ENCODE peak calls at places on chromosome 11, in seven cellular contexts. D, B, X, U, V, T and M are unnamed samples.

GRCh38 chr11:92475316-92475715 is 250.7 kb downstream of the FAT3 start:
- DNase-seq in D (no peak), B (no peak), X (no peak), U (no peak), V (no peak), T (no peak), M (no peak)

GRCh38 chr11:128222245-128222959 is 365.0 kb downstream of the ETS1 start:
- DNase-seq in D (no peak), B (no peak), X (no peak), U (no peak), V (no peak), T (peak; percentile 10), M (no peak)

GRCh38 chr11:17742019-17742418 is 7.4 kb downstream of the KCNC1 start:
- DNase-seq in D (no peak), B (no peak), X (no peak), U (peak; percentile 36), V (no peak), T (no peak), M (no peak)

GRCh38 chr11:18394300-18394927 is at the start of gene LDHA:
- DNase-seq in D (peak; percentile 98), B (peak; percentile 79), X (peak; percentile 99), U (peak; percentile 100), V (peak; percentile 95), T (peak; percentile 88), M (peak; percentile 91)

GRCh38 chr11:45180158-45180887 is 33.9 kb downstream of the PRDM11 start:
- DNase-seq in D (no peak), B (no peak), X (no peak), U (peak; percentile 80), V (no peak), T (peak; percentile 74), M (peak; percentile 12)

GRCh38 chr11:120775986-120776682 is 247.8 kb upstream of the TBCEL start:
- DNase-seq in D (no peak), B (no peak), X (no peak), U (no peak), V (no peak), T (peak; percentile 75), M (no peak)

GRCh38 chr11:28697920-28698827 is 590.0 kb downstream of the METTL15 start:
- DNase-seq in D (no peak), B (no peak), X (peak; percentile 11), U (peak; percentile 83), V (peak; percentile 62), T (peak; percentile 89), M (peak; percentile 77)

GRCh38 chr11:4025248-4025956 is 69.2 kb upstream of the RRM1 start:
- DNase-seq in D (no peak), B (no peak), X (no peak), U (no peak), V (no peak), T (no peak), M (no peak)

GRCh38 chr11:76550781-76551180 is 106.0 kb downstream of the EMSY start:
- DNase-seq in D (no peak), B (no peak), X (no peak), U (no peak), V (no peak), T (no peak), M (no peak)

GRCh38 chr11:100777118-100777517 is 90.0 kb downstream of the ARHGAP42 start:
- DNase-seq in D (no peak), B (peak; percentile 33), X (no peak), U (no peak), V (no peak), T (no peak), M (no peak)

GRCh38 chr11:49499117-49499516 is 290.7 kb upstream of the FOLH1 start:
- DNase-seq in D (no peak), B (no peak), X (no peak), U (no peak), V (no peak), T (peak; percentile 7), M (no peak)

GRCh38 chr11:65295001-65295400 is 19.7 kb upstream of the CDC42EP2 start:
- DNase-seq in D (no peak), B (no peak), X (no peak), U (peak; percentile 34), V (no peak), T (no peak), M (no peak)

GRCh38 chr11:130415719-130416536 is 12.5 kb downstream of the ADAMTS8 start:
- DNase-seq in D (no peak), B (no peak), X (no peak), U (no peak), V (no peak), T (no peak), M (no peak)